ENCODE peak calls at places on chromosomes 2 and 18, in four cellular contexts. J is WERI-Rb-1, T is kidney epithelial cell, K is heart left ventricle. X is an unnamed sample.
A peak's percentile ranks its signal among the peaks of the same experiment; 100 is the strongest.

GRCh38 chr18:63444567-63444966 is 22.3 kb upstream of the VPS4B start:
- DNase-seq in J (no peak), T (no peak), K (no peak), X (no peak)

GRCh38 chr2:182767578-182767977 is 51.5 kb downstream of the DNAJC10 start:
- DNase-seq in J (no peak), T (no peak), K (no peak), X (no peak)

GRCh38 chr2:126981476-126981875 is 82.8 kb downstream of the TEX51 start:
- DNase-seq in J (no peak), T (no peak), K (no peak), X (no peak)

GRCh38 chr2:151637284-151637781 is 96.9 kb downstream of the NEB start:
- DNase-seq in J (no peak), T (no peak), K (peak; percentile 13), X (no peak)

GRCh38 chr2:99420751-99421299 is 69.0 kb downstream of the REV1 start:
- DNase-seq in J (no peak), T (peak; percentile 28), K (no peak), X (peak; percentile 27)

GRCh38 chr18:5584751-5585417 is 41.1 kb upstream of the EPB41L3 start:
- DNase-seq in J (no peak), T (peak; percentile 26), K (no peak), X (peak; percentile 72)

GRCh38 chr2:24231461-24231881 is 56.6 kb downstream of the FAM228A start:
- DNase-seq in J (no peak), T (no peak), K (no peak), X (peak; percentile 4)

GRCh38 chr18:37617623-37618022 is 52.0 kb upstream of the CELF4 start:
- DNase-seq in J (no peak), T (no peak), K (no peak), X (no peak)

GRCh38 chr2:236977199-236977883 is 108.3 kb upstream of the COPS8 start:
- DNase-seq in J (no peak), T (no peak), K (no peak), X (no peak)

GRCh38 chr2:167388497-167388896 is 500.2 kb downstream of the XIRP2 start:
- DNase-seq in J (no peak), T (no peak), K (no peak), X (no peak)

GRCh38 chr18:39244242-39244641 is 1678.6 kb upstream of the CELF4 start:
- DNase-seq in J (no peak), T (no peak), K (no peak), X (no peak)

GRCh38 chr18:2856499-2856898 is 9.7 kb downstream of the EMILIN2 start:
- DNase-seq in J (no peak), T (no peak), K (no peak), X (no peak)

GRCh38 chr18:57438669-57439616 is 3.8 kb downstream of the ONECUT2 start:
- DNase-seq in J (peak; percentile 70), T (no peak), K (no peak), X (no peak)

GRCh38 chr2:174688079-174688478 is 76.2 kb downstream of the CHRNA1 start:
- DNase-seq in J (no peak), T (no peak), K (no peak), X (no peak)

GRCh38 chr2:234579231-234579962 is 82.5 kb upstream of the ARL4C start:
- DNase-seq in J (peak; percentile 72), T (no peak), K (no peak), X (no peak)

GRCh38 chr2:240996161-240996833 is 2.1 kb upstream of the SNED1 start:
- DNase-seq in J (no peak), T (no peak), K (peak; percentile 15), X (no peak)

GRCh38 chr2:209556354-209556961 is 132.6 kb downstream of the MAP2 start:
- DNase-seq in J (peak; percentile 24), T (peak; percentile 18), K (no peak), X (peak; percentile 46)

GRCh38 chr2:64455545-64455944 is 1.6 kb downstream of the LGALSL start:
- DNase-seq in J (no peak), T (no peak), K (no peak), X (no peak)

GRCh38 chr2:63842149-63843061 is 709 bp downstream of the UGP2 start:
- DNase-seq in J (no peak), T (no peak), K (no peak), X (peak; percentile 11)

GRCh38 chr2:187338679-187339121 is 109.4 kb downstream of the CALCRL start:
- DNase-seq in J (no peak), T (no peak), K (no peak), X (no peak)

GRCh38 chr2:234978466-234979203 is 26.8 kb downstream of the SH3BP4 start:
- DNase-seq in J (no peak), T (no peak), K (no peak), X (no peak)

GRCh38 chr2:8634466-8635172 is 47.2 kb upstream of the ID2 start:
- DNase-seq in J (no peak), T (no peak), K (no peak), X (no peak)

GRCh38 chr2:159617080-159617479 is 732 bp upstream of the BAZ2B start:
- DNase-seq in J (no peak), T (no peak), K (no peak), X (no peak)
- H3K4me3 ChIP-seq in J (peak overlapping the region; percentile 95), T (peak overlapping the region; percentile 85), K (peak overlapping the region; percentile 77), X (peak overlapping the region; percentile 75)

DNA sequence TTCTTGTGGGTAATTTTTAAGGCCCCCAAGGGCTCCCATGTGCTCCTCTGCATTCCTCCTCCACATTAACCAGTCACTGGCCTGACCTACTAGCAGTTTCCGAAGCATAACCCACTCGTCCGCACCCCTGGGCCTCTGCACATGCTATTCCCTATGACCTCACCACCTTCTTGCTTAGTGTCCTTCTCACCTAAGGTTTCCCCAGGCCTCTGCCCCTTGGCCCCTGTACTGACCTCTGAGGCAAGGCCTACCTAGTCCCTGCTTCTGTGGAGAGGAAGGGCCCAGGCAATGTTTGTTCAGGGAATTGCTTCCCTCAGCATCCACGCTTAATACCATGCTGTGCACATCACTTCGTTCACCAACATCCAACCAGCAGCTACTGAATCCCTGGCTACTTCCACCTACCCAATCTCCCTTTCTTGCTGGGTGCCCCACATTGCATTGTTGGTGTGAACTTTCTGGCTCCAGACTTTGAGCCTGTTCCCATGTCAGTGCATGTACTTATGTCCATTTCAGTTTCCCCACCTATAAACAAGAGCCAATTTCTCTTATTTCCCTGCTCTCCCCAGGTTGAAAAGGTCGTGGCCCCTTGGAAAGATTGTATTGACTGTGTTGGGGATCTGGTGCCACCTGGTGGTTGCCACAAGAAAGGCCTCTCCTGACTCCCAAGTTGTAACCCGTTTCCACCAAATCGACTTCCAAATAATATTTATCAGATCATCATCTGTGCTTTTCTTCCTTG is 19.2 kb upstream of the TMEM177 start:
- DNase-seq in J (peak; percentile 41), T (no peak), K (peak; percentile 25), X (no peak)
- TF ChIP-seq CTCF in J (peak; percentile 81), T (peak; percentile 86), K (peak; percentile 87), X (peak; percentile 89)

GRCh38 chr2:215171151-215171550 is 32.7 kb upstream of the ABCA12 start:
- DNase-seq in J (no peak), T (no peak), K (no peak), X (peak; percentile 27)
- H3K4me3 ChIP-seq in J (no peak overlapping the region), T (no peak overlapping the region), K (no peak overlapping the region), X (no peak overlapping the region)

DNA sequence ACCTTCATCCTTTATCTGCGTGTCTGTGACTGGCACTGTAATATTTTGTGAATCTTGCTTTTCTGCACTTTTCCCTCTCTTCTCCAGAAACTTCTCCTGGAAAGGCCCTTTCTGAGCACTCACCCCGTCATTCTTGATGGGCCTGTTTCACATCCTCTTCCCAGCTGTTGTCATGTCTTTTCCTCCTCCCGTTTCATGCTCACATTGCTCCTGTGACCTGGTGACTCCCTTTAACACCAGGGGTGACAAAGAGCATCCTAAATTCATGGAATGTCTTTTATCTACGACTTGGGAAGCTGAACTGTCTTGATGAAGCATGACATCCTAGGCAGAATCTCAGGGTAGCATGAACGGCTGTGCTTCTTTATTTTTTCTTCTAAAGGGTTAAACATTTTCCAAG is 65.8 kb downstream of the CD8B2 start:
- DNase-seq in J (no peak), T (no peak), K (no peak), X (no peak)
- TF ChIP-seq CTCF in J (no peak), T (no peak), K (no peak), X (no peak)

X was measured in retinal pigment epithelial cell.